ENCODE peak calls at places on chromosomes 7 and 10, in five cellular contexts. D is endothelial cell, N is body of pancreas, T is MCF 10A, I is endothelial cell of umbilical vein. P is an unnamed sample.
A peak's percentile ranks its signal among the peaks of the same experiment; 100 is the strongest.

GRCh38 chr7:128701062-128701785 is 29.1 kb downstream of the GARIN1A start:
- DNase-seq in D (no peak), N (no peak), T (peak; percentile 25), I (no peak), P (no peak)

GRCh38 chr10:4058514-4059029 is 273.6 kb upstream of the KLF6 start:
- DNase-seq in D (no peak), N (no peak), T (peak; percentile 29), I (no peak), P (no peak)

GRCh38 chr7:105336009-105336408 is 52.7 kb downstream of the SRPK2 start:
- DNase-seq in D (no peak), N (no peak), T (no peak), I (peak; percentile 35), P (no peak)

GRCh38 chr7:1352656-1353286 is 106.5 kb downstream of the MICALL2 start:
- DNase-seq in D (no peak), N (no peak), T (no peak), I (no peak), P (no peak)

GRCh38 chr7:94043299-94043698 is 39.1 kb upstream of the BET1 start:
- DNase-seq in D (no peak), N (no peak), T (peak; percentile 75), I (no peak), P (peak; percentile 62)

GRCh38 chr10:106555599-106555998 is 608.9 kb downstream of the SORCS1 start:
- DNase-seq in D (no peak), N (no peak), T (no peak), I (no peak), P (no peak)

GRCh38 chr10:78402636-78403035 is 369.0 kb downstream of the RPS24 start:
- DNase-seq in D (no peak), N (no peak), T (no peak), I (no peak), P (no peak)

GRCh38 chr7:30968747-30969603 is 5.2 kb downstream of the GHRHR start:
- DNase-seq in D (no peak), N (no peak), T (no peak), I (no peak), P (no peak)

GRCh38 chr7:135291809-135292253 is 58.2 kb downstream of the STRA8 start:
- DNase-seq in D (no peak), N (no peak), T (peak; percentile 80), I (peak; percentile 97), P (no peak)

GRCh38 chr7:1192171-1192676 is 32.2 kb upstream of the ZFAND2A start:
- DNase-seq in D (peak; percentile 46), N (no peak), T (peak; percentile 63), I (peak; percentile 87), P (peak; percentile 40)

GRCh38 chr10:115861864-115862263 is 411.1 kb downstream of the GFRA1 start:
- DNase-seq in D (no peak), N (no peak), T (peak; percentile 67), I (no peak), P (no peak)

GRCh38 chr10:10527861-10528562 is 489.7 kb upstream of the CELF2 start:
- DNase-seq in D (no peak), N (no peak), T (no peak), I (no peak), P (no peak)

GRCh38 chr7:81908220-81908619 is 138.4 kb upstream of the HGF start:
- DNase-seq in D (no peak), N (no peak), T (no peak), I (no peak), P (no peak)

GRCh38 chr7:98826811-98827231 is 43.0 kb downstream of the TMEM130 start:
- DNase-seq in D (no peak), N (peak; percentile 65), T (peak; percentile 76), I (no peak), P (no peak)

GRCh38 chr7:41027428-41028115 is 675.3 kb downstream of the INHBA start:
- DNase-seq in D (no peak), N (no peak), T (peak; percentile 51), I (no peak), P (peak; percentile 97)

GRCh38 chr7:1920266-1920681 is 250.2 kb downstream of the ELFN1 start:
- DNase-seq in D (no peak), N (no peak), T (no peak), I (no peak), P (no peak)

GRCh38 chr7:77727936-77728701 is 31.9 kb downstream of the RSBN1L start:
- DNase-seq in D (peak; percentile 16), N (no peak), T (peak; percentile 61), I (peak; percentile 67), P (no peak)

GRCh38 chr10:17428616-17429097 is 25.7 kb downstream of the ST8SIA6 start:
- DNase-seq in D (no peak), N (no peak), T (no peak), I (peak; percentile 44), P (no peak)

GRCh38 chr10:99854860-99855259 is 72.4 kb downstream of the ABCC2 start:
- DNase-seq in D (peak; percentile 31), N (peak; percentile 15), T (no peak), I (peak; percentile 91), P (peak; percentile 67)

GRCh38 chr10:12510566-12510965 is 161.2 kb downstream of the CAMK1D start:
- DNase-seq in D (no peak), N (no peak), T (no peak), I (no peak), P (no peak)

GRCh38 chr10:75976681-75977080 is 545.3 kb downstream of the LRMDA start:
- DNase-seq in D (no peak), N (no peak), T (no peak), I (no peak), P (no peak)

GRCh38 chr10:74202356-74202755 is 51.3 kb downstream of the ADK start:
- DNase-seq in D (no peak), N (no peak), T (no peak), I (no peak), P (no peak)

GRCh38 chr10:103021897-103022286 is 103.8 kb downstream of the CNNM2 start:
- DNase-seq in D (no peak), N (peak; percentile 12), T (no peak), I (no peak), P (peak; percentile 64)

GRCh38 chr10:34967411-34967880 is 122.7 kb downstream of the CUL2 start:
- DNase-seq in D (no peak), N (peak; percentile 39), T (no peak), I (peak; percentile 26), P (peak; percentile 28)

GRCh38 chr10:16674147-16674703 is 143.0 kb downstream of the RSU1 start:
- DNase-seq in D (no peak), N (no peak), T (no peak), I (no peak), P (no peak)

GRCh38 chr10:95998274-95998673 is 45.1 kb upstream of the CCNJ start:
- DNase-seq in D (no peak), N (no peak), T (no peak), I (no peak), P (no peak)

GRCh38 chr10:3500408-3500856 is 284.6 kb downstream of the KLF6 start:
- DNase-seq in D (peak; percentile 21), N (peak; percentile 62), T (peak; percentile 84), I (no peak), P (no peak)

DNA sequence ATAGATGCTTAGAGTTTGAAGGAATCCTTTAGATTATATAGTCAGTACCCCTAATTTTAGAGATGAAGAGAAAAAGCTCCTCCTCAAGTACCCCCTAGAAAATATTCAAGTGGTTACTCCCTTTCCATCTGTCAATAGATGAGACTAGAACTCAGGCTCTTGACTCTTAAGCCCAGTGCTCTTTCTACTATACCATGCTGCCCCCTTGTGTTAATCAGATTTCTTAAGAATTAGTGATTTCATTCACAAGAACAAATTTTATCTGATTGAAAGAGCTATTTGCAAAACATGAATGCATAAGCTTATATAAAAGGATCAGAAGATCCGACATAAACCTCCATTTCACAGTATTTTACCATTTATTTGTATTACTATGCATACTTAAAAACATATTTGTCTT is 179.3 kb downstream of the TFEC start:
- DNase-seq in D (no peak), N (no peak), T (peak; percentile 50), I (peak; percentile 66), P (peak; percentile 39)
- TF ChIP-seq CTCF in D (peak; percentile 44), N (peak; percentile 33), T (peak; percentile 35), I (peak; percentile 9), P (peak; percentile 47)

GRCh38 chr10:108346066-108346465 is 1181.6 kb upstream of the SORCS1 start:
- DNase-seq in D (no peak), N (no peak), T (no peak), I (no peak), P (no peak)
- TF ChIP-seq CTCF in D (no peak), N (no peak), T (no peak), I (no peak), P (no peak)

GRCh38 chr10:129971381-129972144 is 7.5 kb upstream of the EBF3 start:
- DNase-seq in D (peak; percentile 78), N (peak; percentile 70), T (no peak), I (peak; percentile 35), P (no peak)
- TF ChIP-seq CTCF in D (no peak), N (peak; percentile 65), T (no peak), I (peak; percentile 41), P (peak; percentile 32)

GRCh38 chr7:118217068-118217715 is 7.3 kb upstream of the ANKRD7 start:
- DNase-seq in D (no peak), N (no peak), T (no peak), I (no peak), P (no peak)
- TF ChIP-seq CTCF in D (no peak), N (no peak), T (no peak), I (no peak), P (no peak)

GRCh38 chr7:85464042-85464651 is 277.3 kb upstream of the SEMA3D start:
- DNase-seq in D (no peak), N (no peak), T (no peak), I (peak; percentile 13), P (no peak)
- TF ChIP-seq CTCF in D (peak; percentile 53), N (no peak), T (no peak), I (no peak), P (no peak)

DNA sequence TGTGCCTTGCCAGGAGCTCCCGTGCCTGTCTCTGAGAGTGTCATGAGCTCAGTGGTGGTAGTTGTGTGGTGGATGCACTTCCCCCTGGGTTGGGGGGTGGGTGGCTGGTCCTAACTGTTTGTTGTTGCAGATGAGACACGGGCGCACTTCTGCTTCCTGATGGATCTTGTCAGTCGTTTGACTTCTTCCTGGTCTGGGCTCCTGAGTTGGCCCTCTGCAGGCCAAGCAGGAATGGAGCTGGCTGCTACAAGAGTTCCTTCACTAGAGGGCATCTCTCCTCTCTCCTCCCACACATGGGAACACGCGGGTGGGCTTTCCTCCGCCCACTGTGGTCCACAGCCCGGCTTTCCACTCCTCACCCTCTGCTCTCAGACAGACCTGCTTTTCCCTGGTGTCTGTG is 82.0 kb downstream of the BMS1 start:
- DNase-seq in D (peak; percentile 40), N (no peak), T (peak; percentile 1), I (no peak), P (no peak)
- TF ChIP-seq CTCF in D (no peak), N (no peak), T (no peak), I (peak; percentile 31), P (peak; percentile 53)

DNA sequence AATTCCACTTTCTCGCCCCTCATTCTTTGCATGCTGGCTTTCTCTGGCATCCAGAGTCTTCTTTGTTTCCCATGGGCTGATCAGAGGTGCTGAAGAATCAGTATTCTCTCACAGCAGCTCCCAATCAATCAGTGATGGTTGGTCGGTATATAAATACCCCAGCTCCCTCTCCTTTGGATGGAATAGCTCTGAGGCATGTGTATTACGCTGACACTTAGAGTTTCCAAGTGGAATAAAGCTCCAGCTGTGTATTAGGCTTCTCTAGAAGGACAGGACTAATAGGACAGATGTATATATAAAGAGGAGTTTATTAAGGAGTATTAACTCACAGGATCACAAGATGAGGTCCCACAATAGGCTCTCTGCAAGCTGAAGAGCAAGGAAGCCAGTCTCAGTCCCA is 218.3 kb upstream of the GRB10 start:
- DNase-seq in D (no peak), N (no peak), T (no peak), I (no peak), P (no peak)
- TF ChIP-seq CTCF in D (no peak), N (no peak), T (no peak), I (no peak), P (no peak)